ENCODE peak calls at places on chromosomes 5 and 9, in ten cellular contexts. K, L, W, Q, O, U, Y, G, B and I are unnamed samples.

GRCh38 chr5:72363146-72363802 is 43.1 kb downstream of the PTCD2 start:
- DNase-seq in Q (no peak), O (no peak), U (no peak), L (peak; percentile 60), W (no peak), K (peak; percentile 92), B (no peak), Y (no peak), G (no peak), I (no peak)

GRCh38 chr9:36945999-36946398 is 88.1 kb downstream of the PAX5 start:
- DNase-seq in Y (no peak), L (no peak), O (no peak), Q (no peak), K (no peak), U (no peak), W (no peak), B (no peak), G (no peak), I (no peak)

GRCh38 chr9:87148391-87149237 is 201.3 kb upstream of the GAS1 start:
- DNase-seq in Q (no peak), G (peak; percentile 86), O (peak; percentile 89), K (peak; percentile 14), W (peak; percentile 94), Y (peak; percentile 94), U (no peak), L (peak; percentile 69), B (no peak), I (peak; percentile 83)

GRCh38 chr9:27865031-27865438 is 291.8 kb upstream of the C9orf72 start:
- DNase-seq in Q (no peak), U (no peak), Y (no peak), O (no peak), L (no peak), K (no peak), B (no peak), G (no peak), W (no peak), I (no peak)

GRCh38 chr9:28073278-28073677 is 500.0 kb upstream of the C9orf72 start:
- DNase-seq in K (no peak), Q (no peak), G (no peak), B (no peak), O (no peak), L (peak; percentile 60), Y (no peak), U (peak; percentile 3), W (no peak), I (no peak)

GRCh38 chr5:141172381-141173204 is at the start of gene PCDHB7:
- DNase-seq in W (peak; percentile 44), L (peak; percentile 35), Y (no peak), O (no peak), Q (no peak), K (no peak), B (no peak), G (no peak), U (peak; percentile 25), I (no peak)

GRCh38 chr9:73030370-73031039 is 77.7 kb upstream of the ALDH1A1 start:
- DNase-seq in W (no peak), G (no peak), K (no peak), Y (no peak), Q (no peak), U (no peak), O (no peak), L (no peak), B (no peak), I (no peak)

GRCh38 chr5:53362521-53362941 is 117.9 kb upstream of the FST start:
- DNase-seq in Y (no peak), L (peak; percentile 92), G (no peak), W (peak; percentile 62), K (peak; percentile 99), U (peak; percentile 37), B (no peak), O (no peak), Q (no peak), I (no peak)

GRCh38 chr5:92394935-92395334 is 1011.8 kb upstream of the ARRDC3 start:
- DNase-seq in W (no peak), B (no peak), L (no peak), G (no peak), Y (no peak), O (no peak), U (no peak), Q (no peak), K (no peak), I (no peak)

GRCh38 chr9:129677456-129677855 is 12.0 kb downstream of the PRRX2 start:
- DNase-seq in O (no peak), U (no peak), L (no peak), G (no peak), Q (no peak), B (no peak), Y (no peak), W (no peak), K (no peak), I (no peak)

DNA sequence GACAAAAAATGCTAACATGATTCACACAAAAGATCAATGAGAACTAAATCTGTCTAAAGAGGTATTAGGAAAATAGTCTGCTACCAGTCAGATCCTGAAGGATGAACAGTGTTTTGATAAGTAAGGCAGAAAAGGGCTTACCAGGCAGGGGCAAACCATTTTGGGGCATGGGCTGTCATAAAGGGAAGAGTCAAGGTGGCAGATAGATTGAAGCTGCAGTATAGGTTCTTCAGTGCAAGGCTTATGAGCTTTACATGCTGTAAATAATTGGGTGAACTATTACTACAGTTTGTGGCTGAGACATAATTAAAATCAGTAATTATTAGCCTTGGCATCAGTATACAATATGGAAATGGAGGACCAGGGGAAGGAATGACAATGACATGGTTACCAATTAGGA is 21.8 kb downstream of the CSNK1A1 start:
- DNase-seq in W (no peak), Q (no peak), O (no peak), U (no peak), B (no peak), K (no peak), G (no peak), L (no peak), Y (no peak), I (no peak)
- H3K27ac ChIP-seq in W (no peak overlapping the region), Q (no peak overlapping the region), O (no peak overlapping the region), U (no peak overlapping the region), B (no peak overlapping the region), K (peak overlapping the region; percentile 20), G (no peak overlapping the region), L (no peak overlapping the region), Y (no peak overlapping the region), I (no peak overlapping the region)

GRCh38 chr5:11650936-11651335 is 253.3 kb downstream of the CTNND2 start:
- DNase-seq in W (no peak), Y (no peak), B (no peak), K (no peak), U (no peak), O (no peak), Q (no peak), G (no peak), L (no peak), I (no peak)
- H3K27ac ChIP-seq in W (no peak overlapping the region), Y (no peak overlapping the region), B (no peak overlapping the region), K (no peak overlapping the region), U (no peak overlapping the region), O (no peak overlapping the region), Q (no peak overlapping the region), G (no peak overlapping the region), L (no peak overlapping the region), I (no peak overlapping the region)

GRCh38 chr5:103487253-103487652 is 75.3 kb downstream of the NUDT12 start:
- DNase-seq in Y (no peak), B (no peak), L (no peak), O (no peak), U (no peak), W (no peak), Q (no peak), G (no peak), K (no peak), I (no peak)

GRCh38 chr5:103489293-103489692 is 73.3 kb downstream of the NUDT12 start:
- DNase-seq in B (no peak), W (no peak), G (no peak), Y (no peak), U (no peak), Q (no peak), K (no peak), O (no peak), L (no peak), I (no peak)

GRCh38 chr5:103490340-103490739 is 72.2 kb downstream of the NUDT12 start:
- DNase-seq in G (no peak), L (no peak), K (no peak), W (no peak), Q (no peak), O (no peak), U (no peak), Y (no peak), B (no peak), I (no peak)

DNA sequence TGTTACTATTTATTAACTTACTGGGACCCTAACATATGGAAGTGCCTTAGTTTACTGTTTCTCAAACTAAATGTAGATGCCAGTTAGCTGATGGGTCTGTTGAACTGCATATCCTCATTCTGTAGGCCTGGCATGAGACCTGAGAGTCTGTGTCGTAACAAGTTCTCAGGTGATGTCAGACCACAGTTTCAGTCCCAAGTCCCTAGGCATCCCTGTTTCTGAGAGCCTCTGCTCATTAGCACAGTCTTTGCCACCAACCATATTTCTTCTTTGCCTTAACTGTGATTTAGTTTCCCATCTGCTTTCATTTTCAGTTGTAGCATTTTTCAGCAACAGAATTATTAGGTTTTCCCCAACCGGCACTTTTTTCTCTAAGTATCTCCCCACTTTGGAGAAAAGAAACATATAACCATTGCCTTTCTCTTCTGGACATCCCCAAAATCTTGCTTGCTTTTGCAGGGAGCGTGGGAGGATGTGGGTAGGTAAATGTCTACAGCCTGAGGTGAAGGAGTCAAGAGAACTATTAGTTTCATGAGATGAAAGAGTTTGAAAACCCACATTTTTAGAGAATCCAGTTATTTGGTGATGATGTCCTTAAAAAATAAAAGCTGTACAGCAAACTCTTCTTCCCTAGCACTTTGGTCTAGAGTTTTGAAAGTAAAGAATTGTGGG is 74.6 kb downstream of the NUDT12 start:
- DNase-seq in B (no peak), Q (no peak), W (no peak), K (no peak), U (no peak), O (no peak), Y (no peak), G (no peak), L (no peak), I (no peak)
- H3K27ac ChIP-seq in B (no peak overlapping the region), Q (no peak overlapping the region), W (no peak overlapping the region), K (no peak overlapping the region), U (no peak overlapping the region), O (no peak overlapping the region), Y (no peak overlapping the region), G (no peak overlapping the region), L (no peak overlapping the region), I (no peak overlapping the region)

GRCh38 chr9:74138182-74138581 is 359.0 kb upstream of the RORB start:
- DNase-seq in O (no peak), Y (no peak), K (no peak), B (no peak), G (no peak), W (no peak), L (no peak), U (no peak), Q (no peak), I (no peak)

GRCh38 chr9:74133921-74134320 is 363.2 kb upstream of the RORB start:
- DNase-seq in O (no peak), L (no peak), Q (no peak), W (no peak), U (no peak), Y (no peak), B (no peak), G (no peak), K (no peak), I (no peak)

DNA sequence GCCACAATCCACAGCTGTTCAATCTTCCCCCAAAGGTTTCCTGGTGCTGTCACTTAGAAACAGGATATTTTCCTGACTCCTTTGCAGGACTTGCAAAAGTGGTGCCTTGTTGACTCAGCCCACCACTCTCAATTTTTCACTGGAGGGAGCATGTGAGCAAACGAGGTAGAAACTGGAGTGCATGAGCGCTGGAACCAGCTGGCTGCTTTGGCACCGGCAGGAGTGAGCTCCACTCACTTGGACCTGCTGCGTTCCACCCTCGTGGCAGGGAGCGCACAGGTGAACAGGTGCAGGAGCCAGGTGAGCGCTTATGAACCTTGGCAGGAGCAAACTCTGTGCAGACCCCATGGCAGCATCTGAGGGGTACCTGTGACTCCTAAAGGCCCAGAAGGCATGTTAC is 364.1 kb upstream of the RORB start:
- DNase-seq in U (no peak), W (no peak), L (no peak), Q (no peak), O (no peak), G (no peak), B (no peak), K (no peak), Y (peak; percentile 48), I (peak; percentile 0)
- H3K27ac ChIP-seq in U (no peak overlapping the region), W (no peak overlapping the region), L (no peak overlapping the region), Q (no peak overlapping the region), O (no peak overlapping the region), G (no peak overlapping the region), B (no peak overlapping the region), K (no peak overlapping the region), Y (no peak overlapping the region), I (no peak overlapping the region)